ENCODE peak calls at places on chromosomes 6 and 20, in five cellular contexts. Z, N, J, Q and D are unnamed samples.
A peak's percentile ranks its signal among the peaks of the same experiment; 100 is the strongest.

GRCh38 chr20:16580127-16580526 is 6.9 kb upstream of the KIF16B start:
- DNase-seq in N (no peak), Q (peak; percentile 54), J (no peak), Z (no peak), D (no peak)

GRCh38 chr6:37021356-37022129 is 16.1 kb downstream of the FGD2 start:
- DNase-seq in Q (no peak), Z (no peak), J (no peak), N (no peak), D (peak; percentile 75)

GRCh38 chr20:59790388-59790787 is 143.0 kb downstream of the SYCP2 start:
- DNase-seq in Q (no peak), J (no peak), Z (no peak), N (no peak), D (no peak)

GRCh38 chr20:37992802-37993538 is 40.3 kb downstream of the TTI1 start:
- DNase-seq in Z (peak; percentile 49), J (no peak), Q (peak; percentile 71), N (no peak), D (no peak)

GRCh38 chr6:119368917-119369316 is 19.4 kb upstream of the MAN1A1 start:
- DNase-seq in J (no peak), Q (no peak), Z (no peak), N (no peak), D (no peak)

GRCh38 chr6:19869464-19869863 is 32.3 kb downstream of the ID4 start:
- DNase-seq in Z (no peak), N (no peak), Q (no peak), J (no peak), D (no peak)

GRCh38 chr6:4941782-4942672 is 61.8 kb downstream of the RPP40 start:
- DNase-seq in N (no peak), Q (no peak), Z (peak; percentile 46), J (no peak), D (no peak)

GRCh38 chr6:71619836-71620235 is 266.5 kb upstream of the RIMS1 start:
- DNase-seq in J (no peak), Q (no peak), Z (no peak), N (no peak), D (no peak)

GRCh38 chr20:58669287-58670006 is 18.4 kb downstream of the STX16 start:
- DNase-seq in Z (no peak), N (no peak), J (no peak), Q (no peak), D (no peak)

GRCh38 chr6:68559052-68559451 is 76.0 kb upstream of the ADGRB3 start:
- DNase-seq in Q (peak; percentile 19), J (no peak), N (no peak), Z (no peak), D (no peak)

GRCh38 chr6:113433506-113433991 is 423.6 kb upstream of the MARCKS start:
- DNase-seq in Z (peak; percentile 56), N (peak; percentile 41), J (no peak), Q (no peak), D (no peak)

GRCh38 chr20:46622125-46622524 is 29.1 kb downstream of the SLC13A3 start:
- DNase-seq in Z (no peak), Q (no peak), J (no peak), N (no peak), D (no peak)

GRCh38 chr6:4320860-4321259 is 185.5 kb upstream of the ECI2 start:
- DNase-seq in J (no peak), Z (no peak), Q (no peak), N (no peak), D (no peak)

GRCh38 chr6:6811151-6812002 is 222.9 kb downstream of the LY86 start:
- DNase-seq in Q (no peak), Z (no peak), J (peak; percentile 64), N (no peak), D (peak; percentile 54)

GRCh38 chr20:3383878-3384495 is 23.5 kb downstream of the DNAAF9 start:
- DNase-seq in J (no peak), Q (no peak), N (no peak), Z (no peak), D (no peak)

GRCh38 chr6:161644521-161644920 is 370.7 kb upstream of the AGPAT4 start:
- DNase-seq in Q (no peak), J (no peak), N (no peak), Z (no peak), D (no peak)

GRCh38 chr6:169236988-169237387 is 16.7 kb downstream of the THBS2 start:
- DNase-seq in J (peak; percentile 34), N (no peak), Q (no peak), Z (no peak), D (no peak)

GRCh38 chr6:5462856-5463255 is 201.5 kb downstream of the FARS2 start:
- DNase-seq in N (no peak), J (no peak), Z (no peak), Q (no peak), D (no peak)

GRCh38 chr20:45419188-45420091 is 3.5 kb downstream of the PIGT start:
- DNase-seq in Q (no peak), J (peak; percentile 65), N (no peak), Z (peak; percentile 63), D (no peak)

GRCh38 chr6:16420715-16421461 is 182.5 kb downstream of the GMPR start:
- DNase-seq in N (no peak), J (no peak), Q (no peak), Z (no peak), D (no peak)

GRCh38 chr20:48635791-48636267 is 192.0 kb downstream of the PREX1 start:
- DNase-seq in Q (peak; percentile 90), J (peak; percentile 62), N (no peak), Z (peak; percentile 43), D (peak; percentile 63)

GRCh38 chr20:50635676-50636600 is 55.4 kb downstream of the RIPOR3 start:
- DNase-seq in J (peak; percentile 80), N (no peak), Q (peak; percentile 86), Z (peak; percentile 68), D (peak; percentile 15)

GRCh38 chr6:86016567-86016966 is 373.9 kb upstream of the SYNCRIP start:
- DNase-seq in J (no peak), Q (no peak), N (no peak), Z (no peak), D (no peak)

GRCh38 chr6:130434174-130434873 is 68.5 kb downstream of the TMEM200A start:
- DNase-seq in Z (no peak), Q (no peak), N (no peak), J (no peak), D (no peak)

GRCh38 chr6:37115236-37115894 is 54.6 kb upstream of the PIM1 start:
- DNase-seq in N (no peak), Z (no peak), J (no peak), Q (no peak), D (no peak)

GRCh38 chr6:24537771-24538385 is 43.1 kb downstream of the ALDH5A1 start:
- DNase-seq in Q (no peak), N (no peak), J (no peak), Z (no peak), D (no peak)

GRCh38 chr20:61308171-61308795 is 56.2 kb downstream of the CDH4 start:
- DNase-seq in J (no peak), Z (no peak), N (no peak), Q (no peak), D (no peak)

GRCh38 chr6:82363368-82364086 is at the start of gene TPBG:
- DNase-seq in Z (peak; percentile 59), J (peak; percentile 69), Q (peak; percentile 78), N (no peak), D (no peak)

GRCh38 chr6:168231393-168231957 is 88.1 kb downstream of the DACT2 start:
- DNase-seq in Q (no peak), Z (no peak), J (no peak), N (no peak), D (no peak)

DNA sequence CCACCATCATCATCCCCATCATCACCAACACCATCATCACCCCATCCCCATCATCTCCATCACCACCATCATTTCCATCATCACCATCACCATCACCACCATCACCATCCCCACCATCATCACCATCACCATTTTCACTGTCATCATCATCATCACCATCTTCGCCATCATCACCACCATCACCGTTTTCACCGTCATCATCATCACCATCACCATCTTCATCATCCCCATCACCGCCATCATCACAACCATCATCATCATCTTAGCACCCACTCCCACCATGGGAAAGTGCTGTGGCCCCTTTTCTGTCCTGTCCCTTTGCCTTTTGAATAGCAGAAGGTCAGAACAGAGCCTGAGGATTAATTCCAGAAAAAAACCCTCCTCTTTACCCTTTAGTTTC is 28.5 kb upstream of the GATA5 start:
- DNase-seq in Q (no peak), J (no peak), N (no peak), Z (no peak), D (no peak)
- TF ChIP-seq CTCF in Q (no peak), J (no peak), N (no peak), Z (no peak), D (no peak)

GRCh38 chr6:155212616-155213380 is 51.0 kb upstream of the CLDN20 start:
- DNase-seq in N (no peak), Z (no peak), J (no peak), Q (no peak), D (no peak)

GRCh38 chr6:155212106-155212505 is 51.7 kb upstream of the CLDN20 start:
- DNase-seq in N (no peak), Z (no peak), J (no peak), Q (no peak), D (no peak)

GRCh38 chr6:155215906-155216305 is 47.9 kb upstream of the CLDN20 start:
- DNase-seq in Z (no peak), N (no peak), Q (no peak), J (no peak), D (no peak)

GRCh38 chr6:155216312-155217028 is 47.3 kb upstream of the CLDN20 start:
- DNase-seq in J (no peak), Z (no peak), N (no peak), Q (no peak), D (no peak)

DNA sequence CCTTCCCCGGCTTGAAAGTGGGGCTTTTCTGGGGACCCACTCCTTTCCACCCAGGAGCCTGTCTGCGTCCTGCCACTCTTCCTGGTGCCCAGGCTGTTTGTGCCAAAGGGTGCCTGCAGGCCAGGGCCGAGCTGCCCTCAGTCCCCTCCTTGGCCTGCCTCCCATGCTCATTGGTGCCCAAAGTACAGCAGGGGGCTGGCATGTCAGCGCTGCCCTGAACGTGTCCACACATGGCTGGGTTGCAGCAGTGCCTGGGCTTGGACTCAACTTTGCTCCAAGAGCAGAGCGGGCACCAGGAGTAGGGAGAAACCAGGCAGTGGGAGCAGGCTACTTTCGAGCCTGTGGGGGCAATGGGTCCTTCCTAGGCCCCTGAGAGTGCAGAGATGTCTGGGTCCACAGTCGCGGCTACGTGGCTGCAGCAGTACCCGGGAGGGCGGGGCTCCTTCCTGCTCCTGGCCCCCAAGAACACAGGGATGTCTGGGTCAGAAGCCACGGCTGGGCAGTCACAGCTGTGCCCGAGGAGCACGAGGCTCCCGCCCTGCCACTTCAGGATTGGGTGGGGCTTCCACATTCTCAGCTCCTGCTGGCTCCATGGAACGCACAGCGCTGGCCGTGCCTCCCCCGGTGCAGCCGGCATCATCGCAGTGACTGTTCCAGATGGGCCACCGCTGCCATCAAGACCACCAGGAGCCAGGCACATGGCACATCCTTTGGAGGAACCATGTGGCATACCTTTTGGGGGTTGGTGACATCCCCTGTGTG is 50.0 kb upstream of the CLDN20 start:
- DNase-seq in Q (no peak), N (no peak), Z (no peak), J (no peak), D (no peak)
- H3K27ac ChIP-seq in Q (no peak overlapping the region), N (no peak overlapping the region), Z (no peak overlapping the region), J (no peak overlapping the region), D (no peak overlapping the region)

GRCh38 chr6:27668442-27669275 is 195.8 kb upstream of the ZNF184 start:
- DNase-seq in N (no peak), Z (no peak), Q (peak; percentile 44), J (no peak), D (no peak)
- H3K27me3 ChIP-seq in N (no peaks in the 10 kb centered on the region), Z (peaks cover 81% of the 10 kb centered on the region), Q (peaks cover 37% of the 10 kb centered on the region), J (no peaks in the 10 kb centered on the region), D (peaks cover 90% of the 10 kb centered on the region)

DNA sequence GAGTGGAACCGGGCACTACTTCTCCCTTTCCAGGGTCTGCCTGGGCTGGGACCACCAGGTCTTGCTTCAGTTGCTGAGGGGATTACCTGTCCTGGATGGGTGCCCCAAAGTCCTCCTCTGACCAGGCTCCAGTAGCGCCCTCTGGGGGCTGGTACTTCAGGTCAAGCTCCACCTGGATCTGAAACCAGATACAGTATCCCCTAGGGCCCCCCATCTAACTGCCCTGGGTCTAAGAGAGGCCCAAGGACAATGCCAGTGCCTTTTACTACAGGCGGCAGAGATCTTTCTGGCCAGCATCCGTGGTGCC is 11.2 kb upstream of the SPAG4 start:
- DNase-seq in N (no peak), Q (peak; percentile 45), Z (no peak), J (no peak), D (no peak)
- TF ChIP-seq CTCF in N (no peak), Q (peak; percentile 45), Z (no peak), J (peak; percentile 28), D (peak; percentile 19)